ENCODE peak calls at places on chromosomes 3 and 15, in four cellular contexts. F is foreskin fibroblast, Y is fibroblast of villous mesenchyme, N is thyroid gland. O is an unnamed sample.
A peak's percentile ranks its signal among the peaks of the same experiment; 100 is the strongest.

GRCh38 chr3:7194081-7194835 is 333.3 kb downstream of the GRM7 start:
- DNase-seq in F (no peak), Y (peak; percentile 7), N (no peak), O (no peak)

GRCh38 chr3:149058199-149058598 is 28.1 kb downstream of the HLTF start:
- DNase-seq in F (no peak), Y (no peak), N (no peak), O (no peak)

GRCh38 chr3:23612296-23612891 is 193.4 kb upstream of the UBE2E1 start:
- DNase-seq in F (peak; percentile 50), Y (no peak), N (no peak), O (peak; percentile 48)

GRCh38 chr3:169241928-169242751 is 421.4 kb downstream of the MECOM start:
- DNase-seq in F (peak; percentile 44), Y (peak; percentile 39), N (no peak), O (peak; percentile 27)

GRCh38 chr3:69504232-69504631 is 118.3 kb upstream of the FRMD4B start:
- DNase-seq in F (peak; percentile 12), Y (peak; percentile 28), N (no peak), O (no peak)

GRCh38 chr3:154018100-154018696 is 103.0 kb upstream of the ARHGEF26 start:
- DNase-seq in F (peak; percentile 40), Y (peak; percentile 15), N (no peak), O (no peak)

GRCh38 chr15:87287156-87287555 is 969.4 kb downstream of the NTRK3 start:
- DNase-seq in F (peak; percentile 2), Y (peak; percentile 83), N (no peak), O (peak; percentile 96)

GRCh38 chr3:159852821-159853505 is 135.7 kb upstream of the IL12A start:
- DNase-seq in F (peak; percentile 60), Y (peak; percentile 67), N (peak; percentile 23), O (peak; percentile 27)

GRCh38 chr3:181561130-181561529 is 150.6 kb upstream of the SOX2 start:
- DNase-seq in F (no peak), Y (no peak), N (no peak), O (no peak)

GRCh38 chr15:95848126-95848525 is 482.4 kb upstream of the NR2F2 start:
- DNase-seq in F (no peak), Y (no peak), N (no peak), O (no peak)

GRCh38 chr3:184696643-184697042 is 15.2 kb downstream of the MAGEF1 start:
- DNase-seq in F (no peak), Y (no peak), N (no peak), O (no peak)

GRCh38 chr3:23740517-23741402 is 65.0 kb upstream of the UBE2E1 start:
- DNase-seq in F (peak; percentile 43), Y (no peak), N (peak; percentile 67), O (no peak)

GRCh38 chr15:99073008-99073714 is 31.7 kb upstream of the SYNM start:
- DNase-seq in F (no peak), Y (no peak), N (no peak), O (no peak)

GRCh38 chr15:22960126-22960525 is 20.0 kb downstream of the CYFIP1 start:
- DNase-seq in F (no peak), Y (no peak), N (no peak), O (no peak)

GRCh38 chr15:71761649-71762048 is 48.7 kb upstream of the NR2E3 start:
- DNase-seq in F (peak; percentile 95), Y (peak; percentile 78), N (no peak), O (peak; percentile 90)

GRCh38 chr15:38809621-38810020 is 245.0 kb upstream of the RASGRP1 start:
- DNase-seq in F (peak; percentile 30), Y (no peak), N (no peak), O (peak; percentile 30)
- TF ChIP-seq CTCF in F (no peak), Y (no peak), N (no peak), O (no peak)

GRCh38 chr3:172713316-172713715 is 2.4 kb upstream of the NCEH1 start:
- DNase-seq in F (no peak), Y (no peak), N (no peak), O (no peak)

GRCh38 chr3:172716476-172716875 is 5.6 kb upstream of the NCEH1 start:
- DNase-seq in F (no peak), Y (no peak), N (no peak), O (no peak)

GRCh38 chr3:172717493-172718088 is 6.7 kb upstream of the NCEH1 start:
- DNase-seq in F (no peak), Y (no peak), N (no peak), O (no peak)
- TF ChIP-seq CTCF in F (peak; percentile 17), Y (peak; percentile 45), N (no peak), O (peak; percentile 72)

GRCh38 chr15:33200444-33200843 is 5.9 kb upstream of the FMN1 start:
- DNase-seq in F (no peak), Y (no peak), N (no peak), O (no peak)

GRCh38 chr15:33204087-33204486 is 9.6 kb upstream of the FMN1 start:
- DNase-seq in F (no peak), Y (no peak), N (no peak), O (no peak)

GRCh38 chr15:33200903-33201302 is 6.4 kb upstream of the FMN1 start:
- DNase-seq in F (no peak), Y (no peak), N (no peak), O (no peak)

GRCh38 chr15:33197636-33198035 is 3.1 kb upstream of the FMN1 start:
- DNase-seq in F (no peak), Y (no peak), N (no peak), O (no peak)

GRCh38 chr15:33201376-33202189 is 7.1 kb upstream of the FMN1 start:
- DNase-seq in F (peak; percentile 46), Y (peak; percentile 34), N (peak; percentile 13), O (peak; percentile 77)
- TF ChIP-seq CTCF in F (no peak), Y (peak; percentile 3), N (no peak), O (peak; percentile 50)

GRCh38 chr3:13338996-13339395 is 81.1 kb downstream of the NUP210 start:
- DNase-seq in F (no peak), Y (no peak), N (no peak), O (no peak)
- TF ChIP-seq CTCF in F (no peak), Y (no peak), N (no peak), O (peak; percentile 17)

O was measured in HFFc6.